ENCODE peak calls at places on chromosomes 5 and 9, in eight cellular contexts. H is left kidney; S is NCI-H69; V is ACHN; R is nucleus accumbens; Z is SJSA1; J is GM19239; K is stimulated activated CD4-positive, alpha-beta T cell treated with anti-CD3 and anti-CD28 coated beads, Interleukin-4, amount 100 ng/mL, for 48 hours. E is an unnamed sample.

GRCh38 chr5:132258102-132259060 is 885 bp downstream of the PDLIM4 start:
- DNase-seq in H (peak), K (no peak), Z (peak), S (no peak), R (no peak), J (no peak), V (peak), E (no peak)

GRCh38 chr9:33133186-33133585 is 34.0 kb downstream of the B4GALT1 start:
- DNase-seq in H (no peak), V (no peak), Z (no peak), K (no peak), R (no peak), J (no peak), S (peak), E (no peak)

GRCh38 chr9:32627394-32627954 is 8.0 kb downstream of the TAF1L start:
- DNase-seq in Z (no peak), R (no peak), J (no peak), K (no peak), S (no peak), V (peak), H (no peak), E (no peak)

GRCh38 chr9:32426278-32426939 is 42.0 kb downstream of the ACO1 start:
- DNase-seq in J (no peak), R (peak), S (no peak), V (peak), K (no peak), Z (no peak), H (no peak), E (no peak)

GRCh38 chr5:54760182-54760935 is 225.0 kb downstream of the ESM1 start:
- DNase-seq in S (no peak), V (no peak), J (no peak), H (no peak), K (no peak), R (no peak), Z (no peak), E (no peak)

GRCh38 chr9:130537346-130538050 is 41.9 kb upstream of the FUBP3 start:
- DNase-seq in R (no peak), Z (no peak), H (no peak), V (no peak), S (no peak), J (no peak), K (no peak), E (no peak)

GRCh38 chr5:102922839-102923477 is 167.9 kb downstream of the PAM start:
- DNase-seq in Z (no peak), H (no peak), K (no peak), J (no peak), R (no peak), S (no peak), V (no peak), E (no peak)

GRCh38 chr9:115414561-115414960 is 296.6 kb upstream of the TNC start:
- DNase-seq in S (no peak), R (no peak), V (no peak), Z (no peak), K (no peak), J (no peak), H (no peak), E (no peak)

GRCh38 chr5:142122116-142122515 is 13.5 kb downstream of the NDFIP1 start:
- DNase-seq in H (no peak), Z (no peak), J (no peak), S (no peak), K (no peak), V (no peak), R (no peak), E (no peak)